ENCODE peak calls at places on chromosomes 11 and 22, in five cellular contexts. One of them, this sample, is unnamed.

GRCh38 chr11:31796523-31797226 is 14.4 kb downstream of the PAX6 start:
- DNase-seq in mucosa of descending colon: no peak
- DNase-seq in fibroblast of pulmonary artery: no peak
- DNase-seq in pancreas: no peak
- DNase-seq in foreskin fibroblast: no peak
- DNase-seq in this sample: no peak

GRCh38 chr11:104163100-104164027 is 583 bp downstream of the PDGFD start:
- DNase-seq in mucosa of descending colon: peak
- DNase-seq in foreskin fibroblast: peak
- DNase-seq in pancreas: no peak
- DNase-seq in fibroblast of pulmonary artery: peak
- DNase-seq in this sample: no peak

GRCh38 chr11:61429346-61429690 is 457 bp downstream of the CPSF7 start:
- DNase-seq in fibroblast of pulmonary artery: peak
- DNase-seq in foreskin fibroblast: peak
- DNase-seq in mucosa of descending colon: peak
- DNase-seq in pancreas: no peak
- DNase-seq in this sample: peak

GRCh38 chr11:126194121-126194543 is 17.3 kb downstream of the RPUSD4 start:
- DNase-seq in mucosa of descending colon: no peak
- DNase-seq in fibroblast of pulmonary artery: peak
- DNase-seq in foreskin fibroblast: peak
- DNase-seq in pancreas: no peak
- DNase-seq in this sample: peak

GRCh38 chr11:86559311-86559945 is 113.0 kb downstream of the ME3 start:
- DNase-seq in foreskin fibroblast: no peak
- DNase-seq in fibroblast of pulmonary artery: peak
- DNase-seq in mucosa of descending colon: no peak
- DNase-seq in pancreas: no peak
- DNase-seq in this sample: no peak

GRCh38 chr11:83970061-83970671 is 684.0 kb upstream of the CCDC90B start:
- DNase-seq in pancreas: no peak
- DNase-seq in fibroblast of pulmonary artery: no peak
- DNase-seq in mucosa of descending colon: no peak
- DNase-seq in foreskin fibroblast: no peak
- DNase-seq in this sample: no peak

GRCh38 chr22:24977370-24978230 is 25.1 kb downstream of the KIAA1671 start:
- DNase-seq in mucosa of descending colon: peak
- DNase-seq in foreskin fibroblast: no peak
- DNase-seq in fibroblast of pulmonary artery: peak
- DNase-seq in pancreas: no peak
- DNase-seq in this sample: no peak

GRCh38 chr11:111918390-111919256 is at the start of gene C11orf52:
- DNase-seq in foreskin fibroblast: no peak
- DNase-seq in mucosa of descending colon: peak
- DNase-seq in fibroblast of pulmonary artery: peak
- DNase-seq in pancreas: peak
- DNase-seq in this sample: no peak

GRCh38 chr22:45112136-45112879 is 51.4 kb upstream of the NUP50 start:
- DNase-seq in fibroblast of pulmonary artery: peak
- DNase-seq in foreskin fibroblast: peak
- DNase-seq in pancreas: no peak
- DNase-seq in mucosa of descending colon: no peak
- DNase-seq in this sample: no peak

GRCh38 chr22:50674127-50674493 is 1.5 kb downstream of the SHANK3 start:
- DNase-seq in fibroblast of pulmonary artery: no peak
- DNase-seq in pancreas: no peak
- DNase-seq in foreskin fibroblast: no peak
- DNase-seq in mucosa of descending colon: no peak
- DNase-seq in this sample: peak

GRCh38 chr22:23518381-23519187 is 61.5 kb downstream of the IGLL1 start:
- DNase-seq in mucosa of descending colon: peak
- DNase-seq in fibroblast of pulmonary artery: no peak
- DNase-seq in foreskin fibroblast: no peak
- DNase-seq in pancreas: no peak
- DNase-seq in this sample: no peak

GRCh38 chr22:47233316-47234243 is 471.1 kb downstream of the TBC1D22A start:
- DNase-seq in mucosa of descending colon: no peak
- DNase-seq in fibroblast of pulmonary artery: no peak
- DNase-seq in pancreas: no peak
- DNase-seq in foreskin fibroblast: no peak
- DNase-seq in this sample: no peak

GRCh38 chr11:121929581-121929980 is 186.4 kb downstream of the BLID start:
- DNase-seq in pancreas: peak
- DNase-seq in fibroblast of pulmonary artery: peak
- DNase-seq in mucosa of descending colon: no peak
- DNase-seq in foreskin fibroblast: peak
- DNase-seq in this sample: no peak

GRCh38 chr22:49099496-49100124 is 728.1 kb downstream of the BRD1 start:
- DNase-seq in fibroblast of pulmonary artery: no peak
- DNase-seq in foreskin fibroblast: no peak
- DNase-seq in mucosa of descending colon: no peak
- DNase-seq in pancreas: no peak
- DNase-seq in this sample: no peak

GRCh38 chr22:20904980-20905355 is 12.2 kb upstream of the CRKL start:
- DNase-seq in mucosa of descending colon: no peak
- DNase-seq in fibroblast of pulmonary artery: no peak
- DNase-seq in foreskin fibroblast: no peak
- DNase-seq in pancreas: no peak
- DNase-seq in this sample: no peak

DNA sequence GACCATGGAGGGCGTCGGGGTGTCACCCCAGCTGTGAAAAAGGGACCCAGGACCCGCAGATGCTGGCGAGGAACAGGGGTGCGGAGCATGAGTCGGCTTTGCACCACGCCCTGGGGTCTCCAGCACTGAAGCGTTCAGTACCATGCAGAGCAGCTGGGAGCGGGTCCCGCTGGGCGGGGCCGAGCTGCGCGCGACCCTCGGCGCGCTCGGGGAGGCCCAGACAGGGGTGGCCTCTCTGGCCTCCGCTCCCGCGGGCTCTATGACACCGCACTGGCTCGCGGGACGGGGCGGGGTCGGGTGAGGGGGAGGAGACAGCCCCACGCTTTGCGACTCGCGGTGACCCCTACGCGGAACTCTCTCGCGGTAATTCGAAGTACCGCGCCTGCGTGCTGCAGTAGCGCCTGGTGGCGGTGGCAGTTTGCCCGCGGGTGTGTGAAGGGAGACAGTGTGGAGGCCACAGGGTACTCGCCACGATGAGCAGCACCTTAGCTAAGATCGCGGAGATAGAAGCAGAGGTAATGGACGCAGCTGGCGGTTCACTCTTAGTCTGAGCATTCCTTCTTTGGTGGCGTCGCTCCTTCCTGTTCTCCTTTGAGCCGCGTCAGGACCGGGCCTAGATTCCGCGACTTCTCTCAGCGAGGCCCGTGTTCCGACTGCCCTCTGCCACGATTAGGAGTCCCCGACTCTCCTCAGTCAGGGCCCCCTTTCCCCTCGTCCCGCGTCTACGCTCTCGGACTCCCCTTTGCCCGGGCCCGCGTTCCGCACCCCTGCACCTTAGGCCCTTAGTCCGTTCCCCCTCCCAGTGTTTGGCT is at the start of gene DRG1:
- DNase-seq in fibroblast of pulmonary artery: peak
- DNase-seq in pancreas: peak
- DNase-seq in mucosa of descending colon: peak
- DNase-seq in foreskin fibroblast: peak
- DNase-seq in this sample: peak
- TF ChIP-seq CTCF in fibroblast of pulmonary artery: no peak
- TF ChIP-seq CTCF in pancreas: no peak
- TF ChIP-seq CTCF in mucosa of descending colon: no peak
- TF ChIP-seq CTCF in foreskin fibroblast: no peak
- TF ChIP-seq CTCF in this sample: no peak

DNA sequence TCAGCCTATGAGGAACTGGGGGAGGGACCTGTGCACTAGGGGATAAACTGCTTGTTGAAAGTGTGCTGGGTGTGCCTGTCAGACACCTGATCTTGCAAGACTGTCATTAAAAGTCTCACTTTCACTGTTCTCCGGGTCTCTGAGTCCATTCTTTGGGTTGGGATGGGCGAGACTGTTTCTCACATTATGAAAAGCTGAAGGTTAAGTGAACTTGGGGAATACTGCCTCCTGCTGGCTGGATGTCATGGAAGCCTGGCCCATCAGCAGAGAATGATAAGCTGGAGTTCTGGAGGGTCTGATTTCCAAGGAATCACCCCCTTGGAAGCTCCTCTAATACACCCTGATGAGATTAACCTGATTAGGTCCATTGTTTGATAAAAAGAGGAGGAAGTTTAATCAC is 9.0 kb upstream of the VPREB1 start:
- DNase-seq in foreskin fibroblast: no peak
- DNase-seq in fibroblast of pulmonary artery: peak
- DNase-seq in pancreas: no peak
- DNase-seq in mucosa of descending colon: peak
- DNase-seq in this sample: peak
- TF ChIP-seq CTCF in foreskin fibroblast: peak
- TF ChIP-seq CTCF in fibroblast of pulmonary artery: peak
- TF ChIP-seq CTCF in pancreas: no peak
- TF ChIP-seq CTCF in mucosa of descending colon: peak
- TF ChIP-seq CTCF in this sample: peak

DNA sequence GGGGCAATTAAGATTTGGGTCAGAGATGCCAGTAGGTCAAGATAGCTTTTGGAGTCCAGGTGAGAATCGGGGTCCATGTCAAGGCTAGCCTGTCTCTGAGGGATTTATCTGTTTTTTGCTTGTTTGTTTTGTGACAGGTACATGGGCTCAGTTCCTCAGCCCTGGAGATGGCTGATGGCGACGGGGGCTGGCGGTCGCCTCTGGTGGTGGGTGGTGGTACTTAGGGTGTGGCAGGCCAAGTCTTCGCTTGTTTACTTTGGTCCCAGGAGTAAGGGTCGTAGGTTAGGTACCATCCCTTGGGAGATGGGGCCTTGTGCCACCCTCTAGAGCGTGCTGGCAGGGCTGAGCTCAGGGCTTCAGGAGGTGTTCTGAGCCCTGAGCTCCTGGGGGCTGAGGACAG is 4.7 kb downstream of the SLC25A45 start:
- DNase-seq in mucosa of descending colon: no peak
- DNase-seq in pancreas: no peak
- DNase-seq in fibroblast of pulmonary artery: no peak
- DNase-seq in foreskin fibroblast: no peak
- DNase-seq in this sample: no peak
- TF ChIP-seq CTCF in mucosa of descending colon: no peak
- TF ChIP-seq CTCF in pancreas: no peak
- TF ChIP-seq CTCF in fibroblast of pulmonary artery: no peak
- TF ChIP-seq CTCF in foreskin fibroblast: no peak
- TF ChIP-seq CTCF in this sample: no peak

DNA sequence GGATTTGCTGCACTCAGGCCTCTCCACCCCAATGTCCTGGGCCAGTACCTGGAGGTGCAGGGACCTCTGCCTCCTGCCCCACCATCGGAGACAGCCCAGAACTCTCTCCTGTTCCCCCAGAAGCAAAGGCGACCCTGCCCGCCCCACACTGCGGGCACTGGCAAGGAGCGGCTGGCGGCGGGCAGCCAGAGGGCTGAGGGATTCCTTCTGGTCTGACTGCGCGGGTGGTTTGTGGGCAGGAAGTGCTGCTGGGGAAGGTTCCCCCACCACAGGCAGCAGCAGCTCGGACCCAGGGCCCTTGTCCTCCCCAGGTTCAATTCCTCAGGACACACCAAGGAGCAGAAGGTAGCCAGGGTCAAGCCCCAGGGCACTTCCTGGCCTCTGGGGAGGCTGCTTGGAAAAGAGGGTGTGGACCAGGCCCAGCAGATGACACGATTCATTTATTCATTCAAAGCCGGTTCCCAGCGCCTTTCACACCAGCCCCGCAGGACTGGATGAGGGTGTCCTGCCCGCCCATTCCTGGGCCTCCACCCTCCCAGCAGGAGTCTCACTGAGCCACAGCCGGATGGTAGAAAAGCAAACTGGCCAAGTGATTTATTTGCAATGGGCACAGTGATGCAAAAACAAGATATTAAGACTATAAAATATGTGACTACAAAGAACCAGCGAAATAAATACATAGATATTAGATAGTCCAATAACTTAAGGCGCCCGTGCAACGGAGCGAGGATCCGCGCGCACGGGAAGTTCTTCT is 1.2 kb downstream of the PHLDA2 start:
- DNase-seq in mucosa of descending colon: peak
- DNase-seq in pancreas: peak
- DNase-seq in fibroblast of pulmonary artery: peak
- DNase-seq in foreskin fibroblast: no peak
- DNase-seq in this sample: peak
- TF ChIP-seq CTCF in mucosa of descending colon: no peak
- TF ChIP-seq CTCF in pancreas: no peak
- TF ChIP-seq CTCF in fibroblast of pulmonary artery: peak
- TF ChIP-seq CTCF in foreskin fibroblast: no peak
- TF ChIP-seq CTCF in this sample: no peak

DNA sequence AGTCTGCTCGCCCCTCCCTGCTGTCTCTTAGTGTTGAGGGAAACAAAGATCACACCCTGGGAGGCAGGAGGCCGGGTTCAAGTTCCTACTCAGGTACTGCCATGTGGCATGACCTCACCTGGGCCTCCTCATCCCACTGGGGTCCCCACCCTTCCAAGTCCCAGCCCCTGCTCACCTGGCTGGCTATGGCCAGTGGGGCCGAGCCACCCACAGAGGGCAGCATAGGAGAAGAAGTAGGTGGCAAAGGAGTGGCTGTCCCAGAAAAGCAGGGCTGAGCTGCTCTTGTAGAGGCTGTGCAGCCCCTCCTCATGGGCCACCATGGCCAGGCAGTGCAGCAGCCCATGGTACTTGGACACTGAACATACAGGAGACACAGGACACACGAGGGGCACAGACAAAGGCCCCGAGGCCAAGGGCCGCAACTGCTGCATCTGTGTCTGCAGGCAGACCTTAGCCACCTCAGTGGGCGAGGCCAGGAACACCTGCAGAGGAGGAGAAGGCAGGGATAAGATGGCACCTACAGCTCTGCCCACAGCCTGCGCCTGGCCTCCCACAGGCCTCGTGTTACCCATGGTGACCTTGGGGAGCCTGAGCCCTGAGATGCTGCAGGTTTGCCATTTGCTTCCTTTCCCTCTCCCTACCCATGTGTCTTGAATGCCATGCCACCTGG is 50.6 kb upstream of the MPEG1 start:
- DNase-seq in foreskin fibroblast: no peak
- DNase-seq in mucosa of descending colon: peak
- DNase-seq in pancreas: peak
- DNase-seq in fibroblast of pulmonary artery: no peak
- DNase-seq in this sample: no peak
- TF ChIP-seq CTCF in foreskin fibroblast: no peak
- TF ChIP-seq CTCF in mucosa of descending colon: peak
- TF ChIP-seq CTCF in pancreas: no peak
- TF ChIP-seq CTCF in fibroblast of pulmonary artery: no peak
- TF ChIP-seq CTCF in this sample: peak

DNA sequence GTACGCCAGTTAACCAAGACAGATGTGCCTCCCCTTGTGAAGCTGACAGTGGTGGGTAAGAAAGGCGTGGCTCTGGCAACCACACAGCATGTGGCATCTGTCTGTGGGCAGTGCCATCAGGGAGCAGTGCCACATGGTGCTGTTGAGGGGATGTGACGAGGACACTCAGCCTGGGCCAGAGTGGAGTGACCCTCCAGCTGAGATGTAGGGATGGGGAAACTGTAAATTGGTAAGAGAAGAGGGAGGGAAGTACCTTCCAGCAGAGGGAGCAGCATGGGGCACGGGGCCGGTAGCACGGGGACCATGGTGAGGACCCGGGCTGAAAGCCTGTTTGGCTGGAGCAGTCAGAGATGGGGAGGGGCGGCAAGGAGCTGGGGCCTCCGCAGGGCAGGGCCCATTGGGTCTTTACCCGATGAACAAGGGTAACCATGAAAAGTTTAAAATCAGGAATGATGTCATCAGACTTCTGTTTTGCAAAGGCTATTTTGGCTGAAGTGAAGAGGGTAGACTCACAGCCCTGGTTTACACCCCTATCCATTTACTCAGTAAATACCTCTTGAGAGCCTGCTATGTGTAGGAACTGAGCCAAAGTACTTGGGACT is 10.4 kb downstream of the TMPRSS6 start:
- DNase-seq in pancreas: no peak
- DNase-seq in foreskin fibroblast: no peak
- DNase-seq in mucosa of descending colon: no peak
- DNase-seq in fibroblast of pulmonary artery: no peak
- DNase-seq in this sample: peak
- TF ChIP-seq CTCF in pancreas: no peak
- TF ChIP-seq CTCF in foreskin fibroblast: peak
- TF ChIP-seq CTCF in mucosa of descending colon: no peak
- TF ChIP-seq CTCF in fibroblast of pulmonary artery: peak
- TF ChIP-seq CTCF in this sample: peak